ENCODE peak calls at places on chromosomes 7 and 10, in eight cellular contexts. P, F, K, X, G, O, D and S are unnamed samples.

GRCh38 chr7:12111461-12112405 is 99.4 kb upstream of the TMEM106B start:
- DNase-seq in P (no peak), F (peak; percentile 28), K (no peak), X (peak; percentile 25), G (no peak), O (no peak), D (peak; percentile 21), S (no peak)

GRCh38 chr7:139630643-139631519 is 107.4 kb downstream of the CLEC2L start:
- DNase-seq in P (no peak), F (no peak), K (no peak), X (no peak), G (no peak), O (no peak), D (no peak), S (no peak)

GRCh38 chr7:105794741-105795729 is 81.4 kb downstream of the ATXN7L1 start:
- DNase-seq in P (no peak), F (no peak), K (no peak), X (no peak), G (no peak), O (no peak), D (peak; percentile 80), S (no peak)

GRCh38 chr7:3648276-3648675 is 347.2 kb downstream of the SDK1 start:
- DNase-seq in P (no peak), F (no peak), K (no peak), X (no peak), G (no peak), O (no peak), D (peak; percentile 2), S (no peak)

GRCh38 chr10:112475565-112476233 is 28.7 kb downstream of the VTI1A start:
- DNase-seq in P (no peak), F (no peak), K (no peak), X (no peak), G (no peak), O (no peak), D (peak; percentile 33), S (peak; percentile 26)

GRCh38 chr7:43625453-43625852 is 42.5 kb downstream of the STK17A start:
- DNase-seq in P (no peak), F (no peak), K (no peak), X (no peak), G (peak; percentile 11), O (no peak), D (no peak), S (peak; percentile 31)

GRCh38 chr10:12681250-12681649 is 320.3 kb downstream of the CCDC3 start:
- DNase-seq in P (no peak), F (no peak), K (no peak), X (no peak), G (peak; percentile 16), O (no peak), D (no peak), S (no peak)

GRCh38 chr7:46660402-46660801 is 739.3 kb upstream of the IGFBP3 start:
- DNase-seq in P (no peak), F (no peak), K (no peak), X (no peak), G (no peak), O (no peak), D (no peak), S (no peak)

GRCh38 chr7:54542920-54543539 is 855 bp downstream of the VSTM2A start:
- DNase-seq in P (no peak), F (no peak), K (no peak), X (no peak), G (peak; percentile 6), O (peak; percentile 18), D (peak; percentile 9), S (peak; percentile 45)

GRCh38 chr7:139777948-139778841 is at the start of gene HIPK2:
- DNase-seq in P (peak; percentile 62), F (peak; percentile 73), K (no peak), X (peak; percentile 81), G (peak; percentile 69), O (peak; percentile 69), D (peak; percentile 79), S (no peak)

GRCh38 chr7:96599288-96599936 is 110.2 kb downstream of the SEM1 start:
- DNase-seq in P (no peak), F (no peak), K (no peak), X (no peak), G (no peak), O (no peak), D (no peak), S (no peak)

GRCh38 chr7:85343484-85343883 is 156.6 kb upstream of the SEMA3D start:
- DNase-seq in P (no peak), F (no peak), K (no peak), X (no peak), G (no peak), O (no peak), D (no peak), S (no peak)

GRCh38 chr7:82319674-82320118 is 123.9 kb downstream of the CACNA2D1 start:
- DNase-seq in P (peak; percentile 29), F (no peak), K (no peak), X (no peak), G (no peak), O (no peak), D (peak; percentile 91), S (no peak)

GRCh38 chr10:94279835-94280709 is 82.7 kb downstream of the NOC3L start:
- DNase-seq in P (peak; percentile 2), F (peak; percentile 74), K (no peak), X (peak; percentile 47), G (peak; percentile 55), O (peak; percentile 70), D (peak; percentile 50), S (peak; percentile 65)

GRCh38 chr7:92808006-92808405 is 28.4 kb downstream of the CDK6 start:
- DNase-seq in P (no peak), F (no peak), K (no peak), X (no peak), G (no peak), O (no peak), D (peak; percentile 77), S (no peak)

GRCh38 chr10:132307823-132308587 is at the start of gene STK32C:
- DNase-seq in P (peak; percentile 85), F (peak; percentile 91), K (no peak), X (peak; percentile 92), G (peak; percentile 72), O (peak; percentile 79), D (peak; percentile 84), S (peak; percentile 52)

GRCh38 chr7:1298051-1298937 is 65.6 kb downstream of the UNCX start:
- DNase-seq in P (no peak), F (no peak), K (no peak), X (no peak), G (no peak), O (no peak), D (no peak), S (no peak)

GRCh38 chr7:70621954-70622596 is 509.9 kb upstream of the GALNT17 start:
- DNase-seq in P (no peak), F (no peak), K (no peak), X (no peak), G (no peak), O (no peak), D (no peak), S (no peak)

GRCh38 chr7:129741743-129742213 is 130.3 kb downstream of the NRF1 start:
- DNase-seq in P (peak; percentile 7), F (no peak), K (no peak), X (no peak), G (peak; percentile 65), O (no peak), D (no peak), S (peak; percentile 35)

GRCh38 chr10:112027881-112028280 is 155.7 kb downstream of the GPAM start:
- DNase-seq in P (no peak), F (no peak), K (no peak), X (no peak), G (no peak), O (no peak), D (no peak), S (no peak)

GRCh38 chr10:3886191-3886590 is 101.2 kb upstream of the KLF6 start:
- DNase-seq in P (no peak), F (no peak), K (no peak), X (no peak), G (no peak), O (peak; percentile 18), D (peak; percentile 74), S (no peak)

GRCh38 chr10:48634198-48634983 is 29.5 kb upstream of the ARHGAP22 start:
- DNase-seq in P (no peak), F (peak; percentile 39), K (peak; percentile 14), X (peak; percentile 29), G (peak; percentile 84), O (no peak), D (peak; percentile 96), S (peak; percentile 62)

GRCh38 chr10:4131407-4132215 is 346.6 kb upstream of the KLF6 start:
- DNase-seq in P (no peak), F (peak; percentile 34), K (peak; percentile 59), X (no peak), G (peak; percentile 84), O (no peak), D (peak; percentile 88), S (peak; percentile 21)

GRCh38 chr10:5545778-5546710 is 21.3 kb downstream of the CALML3 start:
- DNase-seq in P (no peak), F (no peak), K (no peak), X (no peak), G (no peak), O (no peak), D (peak; percentile 65), S (no peak)

GRCh38 chr7:87833130-87833529 is 43.0 kb downstream of the SLC25A40 start:
- DNase-seq in P (no peak), F (no peak), K (no peak), X (no peak), G (no peak), O (no peak), D (peak; percentile 2), S (no peak)

GRCh38 chr7:151987748-151988529 is 31.7 kb downstream of the GALNTL5 start:
- DNase-seq in P (no peak), F (no peak), K (no peak), X (no peak), G (no peak), O (no peak), D (peak; percentile 63), S (no peak)

GRCh38 chr7:335358-336148 is 45.6 kb downstream of the FOXL3 start:
- DNase-seq in P (no peak), F (no peak), K (no peak), X (no peak), G (no peak), O (no peak), D (no peak), S (no peak)

GRCh38 chr7:108310351-108310750 is 145.9 kb downstream of the NRCAM start:
- DNase-seq in P (no peak), F (no peak), K (no peak), X (no peak), G (no peak), O (no peak), D (peak; percentile 66), S (no peak)

GRCh38 chr7:158239290-158239981 is 348.2 kb downstream of the PTPRN2 start:
- DNase-seq in P (no peak), F (no peak), K (no peak), X (no peak), G (peak; percentile 22), O (no peak), D (no peak), S (no peak)

GRCh38 chr7:26397786-26398435 is 106.2 kb downstream of the SNX10 start:
- DNase-seq in P (peak; percentile 33), F (peak; percentile 42), K (no peak), X (peak; percentile 23), G (peak; percentile 65), O (peak; percentile 41), D (no peak), S (peak; percentile 88)

GRCh38 chr7:63205136-63205535 is 793.5 kb upstream of the ZNF722 start:
- DNase-seq in P (no peak), F (no peak), K (no peak), X (no peak), G (no peak), O (no peak), D (no peak), S (no peak)

GRCh38 chr7:132240262-132240661 is 336.0 kb downstream of the PLXNA4 start:
- DNase-seq in P (no peak), F (no peak), K (no peak), X (no peak), G (no peak), O (no peak), D (no peak), S (no peak)

GRCh38 chr7:81308643-81309354 is 389.9 kb upstream of the SEMA3C start:
- DNase-seq in P (no peak), F (no peak), K (no peak), X (no peak), G (no peak), O (no peak), D (peak; percentile 85), S (no peak)